ENCODE peak calls at places on chromosomes 13 and 19, in ten cellular contexts. One of them, this sample, is unnamed.
A peak's percentile ranks its signal among the peaks of the same experiment; 100 is the strongest.

GRCh38 chr19:43457809-43458208 is 7.6 kb downstream of the LYPD3 start:
- DNase-seq in CD8-positive, alpha-beta T cell: no peak
- DNase-seq in kidney: no peak
- DNase-seq in lower lobe of right lung: no peak
- DNase-seq in heart left ventricle: no peak
- DNase-seq in mucosa of descending colon: no peak
- DNase-seq in cardiac muscle cell: no peak
- DNase-seq in IMR-90: no peak
- DNase-seq in fibroblast of lung: no peak
- DNase-seq in BJ: no peak
- DNase-seq in this sample: no peak

GRCh38 chr13:48574036-48574796 is 41.3 kb upstream of the RCBTB2 start:
- DNase-seq in CD8-positive, alpha-beta T cell: no peak
- DNase-seq in kidney: no peak
- DNase-seq in lower lobe of right lung: no peak
- DNase-seq in heart left ventricle: no peak
- DNase-seq in mucosa of descending colon: no peak
- DNase-seq in cardiac muscle cell: no peak
- DNase-seq in IMR-90: no peak
- DNase-seq in fibroblast of lung: no peak
- DNase-seq in BJ: no peak
- DNase-seq in this sample: no peak

GRCh38 chr13:102295316-102296048 is 106.4 kb downstream of the FGF14 start:
- DNase-seq in CD8-positive, alpha-beta T cell: no peak
- DNase-seq in kidney: no peak
- DNase-seq in lower lobe of right lung: no peak
- DNase-seq in heart left ventricle: no peak
- DNase-seq in mucosa of descending colon: no peak
- DNase-seq in cardiac muscle cell: no peak
- DNase-seq in IMR-90: peak; percentile 79
- DNase-seq in fibroblast of lung: peak; percentile 26
- DNase-seq in BJ: peak; percentile 43
- DNase-seq in this sample: no peak

GRCh38 chr19:17947815-17948473 is 15.1 kb downstream of the CCDC124 start:
- DNase-seq in CD8-positive, alpha-beta T cell: peak; percentile 92
- DNase-seq in kidney: peak; percentile 97
- DNase-seq in lower lobe of right lung: peak; percentile 92
- DNase-seq in heart left ventricle: peak; percentile 93
- DNase-seq in mucosa of descending colon: peak; percentile 86
- DNase-seq in cardiac muscle cell: peak; percentile 99
- DNase-seq in IMR-90: peak; percentile 87
- DNase-seq in fibroblast of lung: peak; percentile 78
- DNase-seq in BJ: peak; percentile 50
- DNase-seq in this sample: peak; percentile 87

GRCh38 chr13:27004389-27004788 is 167.2 kb downstream of the USP12 start:
- DNase-seq in CD8-positive, alpha-beta T cell: no peak
- DNase-seq in kidney: no peak
- DNase-seq in lower lobe of right lung: no peak
- DNase-seq in heart left ventricle: no peak
- DNase-seq in mucosa of descending colon: no peak
- DNase-seq in cardiac muscle cell: no peak
- DNase-seq in IMR-90: peak; percentile 19
- DNase-seq in fibroblast of lung: no peak
- DNase-seq in BJ: no peak
- DNase-seq in this sample: no peak

GRCh38 chr13:109835321-109835720 is 48.9 kb upstream of the IRS2 start:
- DNase-seq in CD8-positive, alpha-beta T cell: no peak
- DNase-seq in kidney: no peak
- DNase-seq in lower lobe of right lung: no peak
- DNase-seq in heart left ventricle: no peak
- DNase-seq in mucosa of descending colon: no peak
- DNase-seq in cardiac muscle cell: no peak
- DNase-seq in IMR-90: peak; percentile 38
- DNase-seq in fibroblast of lung: peak; percentile 25
- DNase-seq in BJ: no peak
- DNase-seq in this sample: no peak

GRCh38 chr13:20230913-20231838 is 943 bp downstream of the GJB6 start:
- DNase-seq in CD8-positive, alpha-beta T cell: no peak
- DNase-seq in kidney: no peak
- DNase-seq in lower lobe of right lung: no peak
- DNase-seq in heart left ventricle: no peak
- DNase-seq in mucosa of descending colon: no peak
- DNase-seq in cardiac muscle cell: no peak
- DNase-seq in IMR-90: no peak
- DNase-seq in fibroblast of lung: no peak
- DNase-seq in BJ: no peak
- DNase-seq in this sample: no peak

GRCh38 chr19:19464339-19465098 is 50.8 kb downstream of the TSSK6 start:
- DNase-seq in CD8-positive, alpha-beta T cell: no peak
- DNase-seq in kidney: peak; percentile 55
- DNase-seq in lower lobe of right lung: peak; percentile 32
- DNase-seq in heart left ventricle: no peak
- DNase-seq in mucosa of descending colon: no peak
- DNase-seq in cardiac muscle cell: peak; percentile 76
- DNase-seq in IMR-90: peak; percentile 73
- DNase-seq in fibroblast of lung: peak; percentile 73
- DNase-seq in BJ: no peak
- DNase-seq in this sample: no peak

GRCh38 chr19:44845612-44846454 is at the start of gene NECTIN2:
- DNase-seq in CD8-positive, alpha-beta T cell: peak; percentile 47
- DNase-seq in kidney: peak; percentile 100
- DNase-seq in lower lobe of right lung: peak; percentile 99
- DNase-seq in heart left ventricle: peak; percentile 100
- DNase-seq in mucosa of descending colon: peak; percentile 100
- DNase-seq in cardiac muscle cell: peak; percentile 100
- DNase-seq in IMR-90: peak; percentile 98
- DNase-seq in fibroblast of lung: peak; percentile 94
- DNase-seq in BJ: peak; percentile 81
- DNase-seq in this sample: peak; percentile 100
- TF ChIP-seq CTCF in CD8-positive, alpha-beta T cell: peak; percentile 36
- TF ChIP-seq CTCF in kidney: peak; percentile 60
- TF ChIP-seq CTCF in lower lobe of right lung: peak; percentile 60
- TF ChIP-seq CTCF in heart left ventricle: peak; percentile 59
- TF ChIP-seq CTCF in mucosa of descending colon: peak; percentile 22
- TF ChIP-seq CTCF in cardiac muscle cell: peak; percentile 72
- TF ChIP-seq CTCF in IMR-90: peak; percentile 79
- TF ChIP-seq CTCF in fibroblast of lung: peak; percentile 78
- TF ChIP-seq CTCF in BJ: peak; percentile 84
- TF ChIP-seq CTCF in this sample: peak; percentile 39

GRCh38 chr19:1467228-1467511 is 11.8 kb downstream of the C19orf25 start:
- DNase-seq in CD8-positive, alpha-beta T cell: no peak
- DNase-seq in kidney: no peak
- DNase-seq in lower lobe of right lung: no peak
- DNase-seq in heart left ventricle: no peak
- DNase-seq in mucosa of descending colon: no peak
- DNase-seq in cardiac muscle cell: no peak
- DNase-seq in IMR-90: no peak
- DNase-seq in fibroblast of lung: no peak
- DNase-seq in BJ: no peak
- DNase-seq in this sample: no peak
- H3K36me3 ChIP-seq in CD8-positive, alpha-beta T cell: no peaks in the 10 kb centered on the region
- H3K36me3 ChIP-seq in kidney: no peaks in the 10 kb centered on the region
- H3K36me3 ChIP-seq in lower lobe of right lung: no peaks in the 10 kb centered on the region
- H3K36me3 ChIP-seq in heart left ventricle: no peaks in the 10 kb centered on the region
- H3K36me3 ChIP-seq in mucosa of descending colon: no peaks in the 10 kb centered on the region
- H3K36me3 ChIP-seq in cardiac muscle cell: no peaks in the 10 kb centered on the region
- H3K36me3 ChIP-seq in IMR-90: no peaks in the 10 kb centered on the region
- H3K36me3 ChIP-seq in fibroblast of lung: no peaks in the 10 kb centered on the region
- H3K36me3 ChIP-seq in BJ: no peaks in the 10 kb centered on the region
- H3K36me3 ChIP-seq in this sample: no peaks in the 10 kb centered on the region

DNA sequence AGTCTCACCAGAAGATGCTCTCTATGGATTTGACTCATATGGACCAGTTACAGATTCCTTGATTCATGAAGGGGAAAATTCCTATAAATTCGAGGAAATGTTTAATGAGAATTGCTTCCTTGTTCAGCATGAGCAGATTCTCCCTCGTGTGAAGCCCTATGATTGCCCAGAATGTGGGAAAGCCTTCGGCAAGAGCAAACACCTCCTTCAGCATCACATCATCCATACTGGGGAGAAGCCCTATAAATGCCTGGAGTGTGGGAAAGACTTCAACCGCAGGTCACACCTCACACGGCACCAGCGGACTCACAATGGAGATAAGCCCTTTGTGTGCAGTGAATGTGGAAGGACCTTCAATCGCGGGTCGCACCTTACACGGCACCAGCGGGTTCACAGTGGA is 10.7 kb downstream of the ZNF460 start:
- DNase-seq in CD8-positive, alpha-beta T cell: no peak
- DNase-seq in kidney: no peak
- DNase-seq in lower lobe of right lung: no peak
- DNase-seq in heart left ventricle: no peak
- DNase-seq in mucosa of descending colon: no peak
- DNase-seq in cardiac muscle cell: no peak
- DNase-seq in IMR-90: no peak
- DNase-seq in fibroblast of lung: no peak
- DNase-seq in BJ: no peak
- DNase-seq in this sample: no peak
- H3K4me3 ChIP-seq in CD8-positive, alpha-beta T cell: peak overlapping the region; percentile 21
- H3K4me3 ChIP-seq in kidney: no peak overlapping the region
- H3K4me3 ChIP-seq in lower lobe of right lung: no peak overlapping the region
- H3K4me3 ChIP-seq in heart left ventricle: no peak overlapping the region
- H3K4me3 ChIP-seq in mucosa of descending colon: no peak overlapping the region
- H3K4me3 ChIP-seq in cardiac muscle cell: no peak overlapping the region
- H3K4me3 ChIP-seq in IMR-90: no peak overlapping the region
- H3K4me3 ChIP-seq in fibroblast of lung: no peak overlapping the region
- H3K4me3 ChIP-seq in BJ: no peak overlapping the region
- H3K4me3 ChIP-seq in this sample: no peak overlapping the region

GRCh38 chr19:42021185-42021584 is 27.2 kb upstream of the ATP1A3 start:
- DNase-seq in CD8-positive, alpha-beta T cell: no peak
- DNase-seq in kidney: no peak
- DNase-seq in lower lobe of right lung: no peak
- DNase-seq in heart left ventricle: no peak
- DNase-seq in mucosa of descending colon: no peak
- DNase-seq in cardiac muscle cell: no peak
- DNase-seq in IMR-90: no peak
- DNase-seq in fibroblast of lung: no peak
- DNase-seq in BJ: no peak
- DNase-seq in this sample: no peak
- TF ChIP-seq CTCF in CD8-positive, alpha-beta T cell: no peak
- TF ChIP-seq CTCF in kidney: no peak
- TF ChIP-seq CTCF in lower lobe of right lung: no peak
- TF ChIP-seq CTCF in heart left ventricle: no peak
- TF ChIP-seq CTCF in mucosa of descending colon: no peak
- TF ChIP-seq CTCF in cardiac muscle cell: no peak
- TF ChIP-seq CTCF in IMR-90: no peak
- TF ChIP-seq CTCF in fibroblast of lung: no peak
- TF ChIP-seq CTCF in BJ: no peak
- TF ChIP-seq CTCF in this sample: no peak

DNA sequence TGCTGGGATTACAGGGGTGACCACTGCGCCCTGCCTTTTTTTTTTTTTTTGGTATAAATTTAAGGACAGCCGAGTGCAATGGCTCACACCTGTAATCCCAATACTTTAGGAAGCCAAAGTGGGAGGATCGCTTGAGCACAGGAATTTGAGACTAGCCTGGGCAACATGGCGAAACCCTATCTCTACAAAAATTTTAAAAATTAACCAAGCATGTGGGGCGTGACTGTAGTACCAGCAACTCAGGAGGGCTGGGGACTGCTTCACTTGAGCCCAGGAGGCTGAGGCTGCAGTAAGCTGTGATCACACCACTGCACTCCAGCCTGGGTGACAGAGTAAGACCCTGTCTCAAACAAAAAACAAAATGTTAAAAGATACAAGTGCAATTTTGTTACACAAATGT is 21.5 kb downstream of the ZNF574 start:
- DNase-seq in CD8-positive, alpha-beta T cell: no peak
- DNase-seq in kidney: no peak
- DNase-seq in lower lobe of right lung: no peak
- DNase-seq in heart left ventricle: no peak
- DNase-seq in mucosa of descending colon: no peak
- DNase-seq in cardiac muscle cell: no peak
- DNase-seq in IMR-90: no peak
- DNase-seq in fibroblast of lung: no peak
- DNase-seq in BJ: no peak
- DNase-seq in this sample: no peak
- H3K36me3 ChIP-seq in CD8-positive, alpha-beta T cell: peaks cover 25% of the 10 kb centered on the region
- H3K36me3 ChIP-seq in kidney: no peaks in the 10 kb centered on the region
- H3K36me3 ChIP-seq in lower lobe of right lung: peaks cover 8% of the 10 kb centered on the region
- H3K36me3 ChIP-seq in heart left ventricle: no peaks in the 10 kb centered on the region
- H3K36me3 ChIP-seq in mucosa of descending colon: no peaks in the 10 kb centered on the region
- H3K36me3 ChIP-seq in cardiac muscle cell: no peaks in the 10 kb centered on the region
- H3K36me3 ChIP-seq in IMR-90: no peaks in the 10 kb centered on the region
- H3K36me3 ChIP-seq in fibroblast of lung: no peaks in the 10 kb centered on the region
- H3K36me3 ChIP-seq in BJ: peaks cover 8% of the 10 kb centered on the region
- H3K36me3 ChIP-seq in this sample: no peaks in the 10 kb centered on the region

DNA sequence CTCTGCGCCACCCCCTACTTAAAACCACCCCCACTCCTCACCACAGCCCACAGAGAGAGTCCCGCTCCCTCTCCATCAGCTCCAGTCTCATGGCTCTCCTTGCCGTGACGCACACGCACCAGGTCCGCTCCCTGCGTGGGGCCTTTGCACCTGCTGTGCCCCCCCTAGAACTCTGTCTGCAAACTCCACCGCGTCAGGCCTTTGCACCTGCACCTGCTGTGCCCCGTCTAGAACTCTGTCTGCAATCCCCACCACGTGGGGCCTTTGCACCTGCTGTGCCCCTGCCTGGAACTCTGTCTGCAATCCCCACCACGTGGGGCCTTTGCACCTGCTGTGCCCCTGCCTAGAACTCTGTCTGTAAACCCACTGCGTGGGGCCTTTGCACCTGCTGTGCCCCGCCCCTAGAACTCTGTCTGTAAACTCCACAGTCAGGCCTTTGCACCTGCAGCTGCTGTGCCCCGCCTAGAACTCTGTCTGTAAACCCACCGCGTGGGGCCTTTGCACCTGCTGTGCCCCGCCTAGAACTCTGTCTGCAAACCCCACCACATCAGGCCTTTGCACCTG is 4.2 kb downstream of the SHC2 start:
- DNase-seq in CD8-positive, alpha-beta T cell: no peak
- DNase-seq in kidney: no peak
- DNase-seq in lower lobe of right lung: no peak
- DNase-seq in heart left ventricle: no peak
- DNase-seq in mucosa of descending colon: no peak
- DNase-seq in cardiac muscle cell: no peak
- DNase-seq in IMR-90: no peak
- DNase-seq in fibroblast of lung: no peak
- DNase-seq in BJ: no peak
- DNase-seq in this sample: peak; percentile 50
- H3K4me3 ChIP-seq in CD8-positive, alpha-beta T cell: no peak overlapping the region
- H3K4me3 ChIP-seq in kidney: no peak overlapping the region
- H3K4me3 ChIP-seq in lower lobe of right lung: no peak overlapping the region
- H3K4me3 ChIP-seq in heart left ventricle: no peak overlapping the region
- H3K4me3 ChIP-seq in mucosa of descending colon: no peak overlapping the region
- H3K4me3 ChIP-seq in cardiac muscle cell: no peak overlapping the region
- H3K4me3 ChIP-seq in IMR-90: no peak overlapping the region
- H3K4me3 ChIP-seq in fibroblast of lung: no peak overlapping the region
- H3K4me3 ChIP-seq in BJ: no peak overlapping the region
- H3K4me3 ChIP-seq in this sample: no peak overlapping the region